ENCODE peak calls at places on chromosome 17, in six cellular contexts. One of them, this sample, is unnamed.

GRCh38 chr17:2386400-2387085 is 14.3 kb downstream of the MNT start:
- DNase-seq in fibroblast of the aortic adventitia: no peak
- DNase-seq in GM03348: no peak
- DNase-seq in endothelial cell: no peak
- DNase-seq in effector CD4-positive, alpha-beta T cell: no peak
- DNase-seq in brain microvascular endothelial cell: no peak
- DNase-seq in this sample: no peak

GRCh38 chr17:2703606-2704005 is 8.0 kb downstream of the CLUH start:
- DNase-seq in GM03348: no peak
- DNase-seq in effector CD4-positive, alpha-beta T cell: no peak
- DNase-seq in fibroblast of the aortic adventitia: no peak
- DNase-seq in endothelial cell: no peak
- DNase-seq in brain microvascular endothelial cell: no peak
- DNase-seq in this sample: no peak

GRCh38 chr17:41549596-41550039 is 21.5 kb upstream of the KRT19 start:
- DNase-seq in GM03348: no peak
- DNase-seq in effector CD4-positive, alpha-beta T cell: no peak
- DNase-seq in brain microvascular endothelial cell: no peak
- DNase-seq in endothelial cell: no peak
- DNase-seq in fibroblast of the aortic adventitia: no peak
- DNase-seq in this sample: no peak

GRCh38 chr17:64077409-64077808 is 52.5 kb downstream of the ERN1 start:
- DNase-seq in brain microvascular endothelial cell: no peak
- DNase-seq in endothelial cell: no peak
- DNase-seq in GM03348: no peak
- DNase-seq in fibroblast of the aortic adventitia: no peak
- DNase-seq in effector CD4-positive, alpha-beta T cell: no peak
- DNase-seq in this sample: peak

GRCh38 chr17:81487487-81488275 is 24.9 kb downstream of the ACTG1 start:
- DNase-seq in fibroblast of the aortic adventitia: peak
- DNase-seq in GM03348: peak
- DNase-seq in effector CD4-positive, alpha-beta T cell: peak
- DNase-seq in endothelial cell: peak
- DNase-seq in brain microvascular endothelial cell: no peak
- DNase-seq in this sample: peak

GRCh38 chr17:63919311-63919723 is 678 bp upstream of the GH1 start:
- DNase-seq in effector CD4-positive, alpha-beta T cell: peak
- DNase-seq in fibroblast of the aortic adventitia: peak
- DNase-seq in GM03348: peak
- DNase-seq in endothelial cell: peak
- DNase-seq in brain microvascular endothelial cell: peak
- DNase-seq in this sample: peak

GRCh38 chr17:20171741-20172377 is 162.7 kb downstream of the SPECC1 start:
- DNase-seq in effector CD4-positive, alpha-beta T cell: no peak
- DNase-seq in brain microvascular endothelial cell: peak
- DNase-seq in endothelial cell: no peak
- DNase-seq in GM03348: no peak
- DNase-seq in fibroblast of the aortic adventitia: peak
- DNase-seq in this sample: no peak

GRCh38 chr17:77867976-77868713 is 90.4 kb upstream of the TNRC6C start:
- DNase-seq in GM03348: no peak
- DNase-seq in brain microvascular endothelial cell: no peak
- DNase-seq in fibroblast of the aortic adventitia: no peak
- DNase-seq in effector CD4-positive, alpha-beta T cell: no peak
- DNase-seq in endothelial cell: no peak
- DNase-seq in this sample: no peak

GRCh38 chr17:8475227-8475626 is 39.5 kb downstream of the NDEL1 start:
- DNase-seq in effector CD4-positive, alpha-beta T cell: no peak
- DNase-seq in GM03348: no peak
- DNase-seq in brain microvascular endothelial cell: no peak
- DNase-seq in fibroblast of the aortic adventitia: no peak
- DNase-seq in endothelial cell: no peak
- DNase-seq in this sample: no peak

GRCh38 chr17:59829217-59830006 is 63.3 kb downstream of the TUBD1 start:
- DNase-seq in fibroblast of the aortic adventitia: peak
- DNase-seq in GM03348: peak
- DNase-seq in effector CD4-positive, alpha-beta T cell: peak
- DNase-seq in brain microvascular endothelial cell: peak
- DNase-seq in endothelial cell: no peak
- DNase-seq in this sample: peak

GRCh38 chr17:68955181-68955841 is at the start of gene ABCA8:
- DNase-seq in fibroblast of the aortic adventitia: peak
- DNase-seq in effector CD4-positive, alpha-beta T cell: no peak
- DNase-seq in brain microvascular endothelial cell: peak
- DNase-seq in endothelial cell: no peak
- DNase-seq in GM03348: no peak
- DNase-seq in this sample: peak

GRCh38 chr17:794876-795275 is 12.7 kb downstream of the MRM3 start:
- DNase-seq in GM03348: peak
- DNase-seq in endothelial cell: peak
- DNase-seq in brain microvascular endothelial cell: peak
- DNase-seq in effector CD4-positive, alpha-beta T cell: peak
- DNase-seq in fibroblast of the aortic adventitia: peak
- DNase-seq in this sample: peak

GRCh38 chr17:31394544-31394943 is 3.1 kb downstream of the RAB11FIP4 start:
- DNase-seq in brain microvascular endothelial cell: peak
- DNase-seq in GM03348: peak
- DNase-seq in endothelial cell: peak
- DNase-seq in fibroblast of the aortic adventitia: peak
- DNase-seq in effector CD4-positive, alpha-beta T cell: no peak
- DNase-seq in this sample: peak

GRCh38 chr17:63196772-63197335 is 230.8 kb downstream of the TANC2 start:
- DNase-seq in brain microvascular endothelial cell: no peak
- DNase-seq in fibroblast of the aortic adventitia: no peak
- DNase-seq in effector CD4-positive, alpha-beta T cell: no peak
- DNase-seq in GM03348: no peak
- DNase-seq in endothelial cell: no peak
- DNase-seq in this sample: no peak

GRCh38 chr17:59785091-59785799 is 77.8 kb downstream of the VMP1 start:
- DNase-seq in fibroblast of the aortic adventitia: peak
- DNase-seq in GM03348: no peak
- DNase-seq in endothelial cell: no peak
- DNase-seq in effector CD4-positive, alpha-beta T cell: no peak
- DNase-seq in brain microvascular endothelial cell: no peak
- DNase-seq in this sample: peak

GRCh38 chr17:2980904-2981246 is 82.5 kb downstream of the OR1D5 start:
- DNase-seq in brain microvascular endothelial cell: no peak
- DNase-seq in fibroblast of the aortic adventitia: no peak
- DNase-seq in effector CD4-positive, alpha-beta T cell: no peak
- DNase-seq in GM03348: no peak
- DNase-seq in endothelial cell: no peak
- DNase-seq in this sample: no peak

GRCh38 chr17:74204474-74204873 is 996 bp downstream of the RPL38 start:
- DNase-seq in GM03348: no peak
- DNase-seq in brain microvascular endothelial cell: no peak
- DNase-seq in effector CD4-positive, alpha-beta T cell: no peak
- DNase-seq in fibroblast of the aortic adventitia: no peak
- DNase-seq in endothelial cell: no peak
- DNase-seq in this sample: no peak

GRCh38 chr17:10295728-10296343 is 77.0 kb downstream of the MYH13 start:
- DNase-seq in GM03348: peak
- DNase-seq in endothelial cell: peak
- DNase-seq in brain microvascular endothelial cell: peak
- DNase-seq in fibroblast of the aortic adventitia: peak
- DNase-seq in effector CD4-positive, alpha-beta T cell: no peak
- DNase-seq in this sample: peak

GRCh38 chr17:49612721-49613120 is 37.0 kb downstream of the NXPH3 start:
- DNase-seq in endothelial cell: no peak
- DNase-seq in GM03348: no peak
- DNase-seq in effector CD4-positive, alpha-beta T cell: no peak
- DNase-seq in fibroblast of the aortic adventitia: no peak
- DNase-seq in brain microvascular endothelial cell: no peak
- DNase-seq in this sample: no peak

GRCh38 chr17:58520843-58521430 is 6.5 kb upstream of the MTMR4 start:
- DNase-seq in effector CD4-positive, alpha-beta T cell: no peak
- DNase-seq in fibroblast of the aortic adventitia: no peak
- DNase-seq in endothelial cell: peak
- DNase-seq in GM03348: no peak
- DNase-seq in brain microvascular endothelial cell: no peak
- DNase-seq in this sample: peak

GRCh38 chr17:80063815-80064585 is 27.6 kb downstream of the CCDC40 start:
- DNase-seq in GM03348: no peak
- DNase-seq in endothelial cell: no peak
- DNase-seq in brain microvascular endothelial cell: peak
- DNase-seq in fibroblast of the aortic adventitia: peak
- DNase-seq in effector CD4-positive, alpha-beta T cell: no peak
- DNase-seq in this sample: peak

GRCh38 chr17:4014148-4014927 is 50.1 kb upstream of the ATP2A3 start:
- DNase-seq in endothelial cell: no peak
- DNase-seq in effector CD4-positive, alpha-beta T cell: no peak
- DNase-seq in fibroblast of the aortic adventitia: no peak
- DNase-seq in brain microvascular endothelial cell: no peak
- DNase-seq in GM03348: no peak
- DNase-seq in this sample: no peak

GRCh38 chr17:64491995-64492394 is 4.9 kb downstream of the POLG2 start:
- DNase-seq in endothelial cell: no peak
- DNase-seq in GM03348: no peak
- DNase-seq in effector CD4-positive, alpha-beta T cell: no peak
- DNase-seq in fibroblast of the aortic adventitia: no peak
- DNase-seq in brain microvascular endothelial cell: no peak
- DNase-seq in this sample: peak

GRCh38 chr17:61519139-61519538 is 66.9 kb downstream of the TBX4 start:
- DNase-seq in effector CD4-positive, alpha-beta T cell: no peak
- DNase-seq in fibroblast of the aortic adventitia: no peak
- DNase-seq in GM03348: no peak
- DNase-seq in brain microvascular endothelial cell: no peak
- DNase-seq in endothelial cell: no peak
- DNase-seq in this sample: no peak

GRCh38 chr17:6643460-6644125 is 2.7 kb downstream of the TXNDC17 start:
- DNase-seq in fibroblast of the aortic adventitia: peak
- DNase-seq in brain microvascular endothelial cell: peak
- DNase-seq in effector CD4-positive, alpha-beta T cell: no peak
- DNase-seq in endothelial cell: no peak
- DNase-seq in GM03348: peak
- DNase-seq in this sample: peak

GRCh38 chr17:55774834-55775233 is 24.0 kb downstream of the PCTP start:
- DNase-seq in fibroblast of the aortic adventitia: no peak
- DNase-seq in endothelial cell: no peak
- DNase-seq in GM03348: no peak
- DNase-seq in effector CD4-positive, alpha-beta T cell: no peak
- DNase-seq in brain microvascular endothelial cell: no peak
- DNase-seq in this sample: no peak

GRCh38 chr17:40617678-40618240 is 29.9 kb downstream of the SMARCE1 start:
- DNase-seq in fibroblast of the aortic adventitia: peak
- DNase-seq in GM03348: no peak
- DNase-seq in brain microvascular endothelial cell: no peak
- DNase-seq in endothelial cell: no peak
- DNase-seq in effector CD4-positive, alpha-beta T cell: no peak
- DNase-seq in this sample: no peak

GRCh38 chr17:83086907-83087787 is 7.7 kb downstream of the METRNL start:
- DNase-seq in effector CD4-positive, alpha-beta T cell: no peak
- DNase-seq in fibroblast of the aortic adventitia: no peak
- DNase-seq in GM03348: no peak
- DNase-seq in endothelial cell: no peak
- DNase-seq in brain microvascular endothelial cell: no peak
- DNase-seq in this sample: peak

GRCh38 chr17:57532966-57533365 is 212.1 kb downstream of the CCDC182 start:
- DNase-seq in endothelial cell: no peak
- DNase-seq in effector CD4-positive, alpha-beta T cell: no peak
- DNase-seq in fibroblast of the aortic adventitia: no peak
- DNase-seq in GM03348: no peak
- DNase-seq in brain microvascular endothelial cell: no peak
- DNase-seq in this sample: no peak

GRCh38 chr17:40024901-40025300 is 9.7 kb downstream of the CSF3 start:
- DNase-seq in endothelial cell: no peak
- DNase-seq in brain microvascular endothelial cell: peak
- DNase-seq in GM03348: peak
- DNase-seq in fibroblast of the aortic adventitia: no peak
- DNase-seq in effector CD4-positive, alpha-beta T cell: no peak
- DNase-seq in this sample: peak

GRCh38 chr17:80652751-80653330 is 108.2 kb downstream of the RPTOR start:
- DNase-seq in fibroblast of the aortic adventitia: no peak
- DNase-seq in GM03348: no peak
- DNase-seq in brain microvascular endothelial cell: peak
- DNase-seq in endothelial cell: no peak
- DNase-seq in effector CD4-positive, alpha-beta T cell: no peak
- DNase-seq in this sample: peak

This sample was measured in GM23248.